ENCODE peak calls at places on chromosomes 11 and 22, in five cellular contexts. A is activated CD8-positive, alpha-beta T cell treated with anti-CD3 and anti-CD28 coated beads for 36 hours; O is K562; F is left ventricle myocardium inferior; K is endothelial cell. S is an unnamed sample.

GRCh38 chr22:31337178-31337577 is 9.0 kb downstream of the PATZ1 start:
- DNase-seq in F (no peak), A (peak; percentile 69), K (no peak), O (no peak), S (no peak)

GRCh38 chr11:67373916-67374570 is 645 bp upstream of the CLCF1 start:
- DNase-seq in O (peak; percentile 72), K (peak; percentile 85), A (peak; percentile 65), F (peak; percentile 53), S (peak; percentile 65)

GRCh38 chr11:34609850-34610249 is 11.0 kb upstream of the EHF start:
- DNase-seq in O (peak; percentile 59), F (no peak), A (no peak), K (no peak), S (no peak)

GRCh38 chr22:42256930-42257329 is 13.5 kb downstream of the TCF20 start:
- DNase-seq in O (no peak), A (no peak), F (no peak), K (no peak), S (no peak)

GRCh38 chr11:32830796-32831195 is 1.1 kb downstream of the PRRG4 start:
- DNase-seq in F (no peak), A (no peak), K (no peak), O (no peak), S (no peak)

GRCh38 chr11:118621071-118621815 is 13.8 kb downstream of the PHLDB1 start:
- DNase-seq in F (peak; percentile 90), K (peak; percentile 65), A (peak; percentile 44), O (peak; percentile 84), S (peak; percentile 56)

GRCh38 chr11:77047007-77047927 is 13.1 kb downstream of the B3GNT6 start:
- DNase-seq in O (peak; percentile 80), K (peak; percentile 74), F (peak; percentile 36), A (peak; percentile 89), S (peak; percentile 73)

GRCh38 chr11:131851951-131852350 is 481.5 kb downstream of the NTM start:
- DNase-seq in O (no peak), F (no peak), K (no peak), A (no peak), S (no peak)

GRCh38 chr22:33921576-33922181 is 1.4 kb upstream of the LARGE1 start:
- DNase-seq in A (peak; percentile 22), K (peak; percentile 68), F (peak; percentile 68), O (no peak), S (peak; percentile 54)

GRCh38 chr11:12540075-12540685 is 134.0 kb upstream of the TEAD1 start:
- DNase-seq in K (no peak), O (no peak), F (no peak), A (no peak), S (no peak)

GRCh38 chr11:35822815-35823495 is 120.9 kb upstream of the LDLRAD3 start:
- DNase-seq in O (no peak), F (no peak), A (no peak), K (no peak), S (no peak)

GRCh38 chr22:28791841-28792490 is 8.4 kb downstream of the XBP1 start:
- DNase-seq in A (no peak), F (no peak), O (no peak), K (no peak), S (peak; percentile 57)

GRCh38 chr22:45632791-45633515 is 38.7 kb upstream of the ATXN10 start:
- DNase-seq in A (no peak), F (no peak), O (no peak), K (no peak), S (no peak)

GRCh38 chr22:34902335-34902734 is 163.6 kb upstream of the ISX start:
- DNase-seq in K (no peak), A (no peak), O (no peak), F (no peak), S (no peak)

GRCh38 chr22:31288496-31289235 is 3.6 kb downstream of the PIK3IP1 start:
- DNase-seq in O (no peak), F (no peak), K (no peak), A (no peak), S (no peak)

GRCh38 chr11:12017865-12018453 is 9.5 kb upstream of the DKK3 start:
- DNase-seq in O (peak; percentile 72), A (no peak), F (no peak), K (no peak), S (no peak)

GRCh38 chr11:3824714-3825472 is 15.9 kb downstream of the RHOG start:
- DNase-seq in O (peak; percentile 91), A (peak; percentile 92), F (peak; percentile 58), K (peak; percentile 92), S (peak; percentile 83)

GRCh38 chr22:37686002-37686982 is at the start of gene NOL12:
- DNase-seq in O (peak; percentile 79), K (peak; percentile 69), F (peak; percentile 82), A (peak; percentile 79), S (peak; percentile 89)
- TF ChIP-seq CTCF in O (no peak), K (no peak), F (no peak), A (no peak), S (no peak)

GRCh38 chr11:75537740-75538139 is 12.0 kb upstream of the GDPD5 start:
- DNase-seq in K (no peak), F (no peak), A (no peak), O (no peak), S (no peak)
- TF ChIP-seq CTCF in K (no peak), F (no peak), A (no peak), O (no peak), S (no peak)

DNA sequence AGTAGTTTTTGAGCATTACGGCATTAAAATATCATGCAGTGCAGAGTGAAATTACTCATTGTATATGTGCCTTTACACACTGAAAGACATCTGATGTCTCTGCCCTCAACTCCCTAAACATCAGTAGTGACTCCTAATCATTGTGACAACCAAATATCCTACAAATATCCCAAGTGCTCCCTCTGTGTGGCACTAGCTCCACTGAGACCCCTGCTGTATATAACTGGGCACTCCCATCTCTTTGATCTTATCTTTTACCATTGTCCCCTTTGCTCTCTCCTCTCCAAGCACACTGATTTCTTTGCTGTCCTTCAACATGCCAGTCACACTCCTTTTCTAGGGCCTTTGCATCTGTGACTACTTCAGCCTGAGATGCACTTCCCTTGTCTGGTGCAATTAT is 2.6 kb downstream of the SLC5A12 start:
- DNase-seq in A (no peak), K (no peak), O (no peak), F (no peak), S (no peak)
- TF ChIP-seq CTCF in A (no peak), K (no peak), O (no peak), F (no peak), S (no peak)

GRCh38 chr11:120324932-120325810 is at the start of gene TLCD5:
- DNase-seq in K (peak; percentile 82), F (peak; percentile 70), O (peak; percentile 60), A (peak; percentile 53), S (peak; percentile 75)
- TF ChIP-seq CTCF in K (no peak), F (peak; percentile 20), O (no peak), A (no peak), S (peak; percentile 16)

GRCh38 chr22:37887610-37888378 is 18.3 kb upstream of the MICALL1 start:
- DNase-seq in F (no peak), A (no peak), O (no peak), K (peak; percentile 64), S (no peak)
- TF ChIP-seq CTCF in F (peak; percentile 64), A (no peak), O (peak; percentile 31), K (no peak), S (peak; percentile 22)

GRCh38 chr11:31236052-31236652 is 133.4 kb downstream of the DCDC1 start:
- DNase-seq in F (no peak), K (no peak), O (no peak), A (no peak), S (no peak)

GRCh38 chr11:31237819-31238771 is 131.4 kb downstream of the DCDC1 start:
- DNase-seq in K (no peak), F (no peak), A (no peak), O (no peak), S (no peak)

DNA sequence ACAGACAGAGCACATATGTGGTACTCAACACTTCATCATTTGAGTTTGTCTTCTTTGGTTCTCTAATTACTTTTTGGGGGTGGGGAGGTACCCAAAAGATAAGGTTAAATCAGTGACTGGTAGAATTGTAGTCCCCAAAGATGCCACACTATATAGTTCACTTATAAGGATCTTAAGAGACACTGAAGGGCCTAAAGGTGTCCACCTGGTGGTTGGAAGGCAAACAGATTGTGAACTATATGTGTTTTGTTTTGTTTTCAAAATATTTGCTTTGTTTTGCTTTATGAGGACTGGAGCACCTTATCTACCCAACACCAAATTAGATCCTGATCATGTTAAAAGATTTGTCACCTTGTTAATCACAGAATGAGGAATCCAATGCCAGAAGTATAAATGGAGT is 136.1 kb downstream of the DCDC1 start:
- DNase-seq in F (no peak), A (no peak), O (no peak), K (no peak), S (no peak)
- TF ChIP-seq CTCF in F (no peak), A (no peak), O (no peak), K (peak; percentile 59), S (no peak)

GRCh38 chr11:83306385-83307080 is 20.4 kb upstream of the CCDC90B start:
- DNase-seq in A (no peak), K (no peak), O (no peak), F (no peak), S (no peak)
- TF ChIP-seq CTCF in A (no peak), K (no peak), O (no peak), F (no peak), S (no peak)